ENCODE peak calls at places on chromosomes 6 and 20, in four cellular contexts. D, I, Z and R are unnamed samples.

GRCh38 chr6:74731921-74732320 is 473.9 kb downstream of the COL12A1 start:
- DNase-seq in Z (no peak), I (no peak), D (no peak), R (no peak)

GRCh38 chr6:116008470-116009229 is 52.0 kb downstream of the FRK start:
- DNase-seq in Z (no peak), I (peak), D (no peak), R (no peak)

GRCh38 chr6:154593122-154593521 is 82.6 kb upstream of the CNKSR3 start:
- DNase-seq in I (no peak), D (no peak), Z (no peak), R (no peak)

GRCh38 chr6:75273009-75273408 is 11.6 kb downstream of the TMEM30A start:
- DNase-seq in D (no peak), Z (no peak), I (no peak), R (no peak)

GRCh38 chr6:98498359-98498758 is 336.0 kb upstream of the POU3F2 start:
- DNase-seq in Z (no peak), I (no peak), D (no peak), R (no peak)

GRCh38 chr6:26196846-26197683 is 109.8 kb downstream of the HFE start:
- DNase-seq in D (no peak), Z (no peak), I (peak), R (peak)

GRCh38 chr6:17519120-17519519 is 81.0 kb upstream of the FAM8A1 start:
- DNase-seq in Z (no peak), I (no peak), D (no peak), R (no peak)

GRCh38 chr20:47927944-47928343 is 142.7 kb upstream of the SULF2 start:
- DNase-seq in D (no peak), Z (no peak), I (no peak), R (no peak)

GRCh38 chr6:100657678-100658330 is 193.1 kb upstream of the SIM1 start:
- DNase-seq in D (no peak), Z (no peak), I (no peak), R (peak)

GRCh38 chr6:10266462-10266861 is 148.4 kb downstream of the TFAP2A start:
- DNase-seq in I (no peak), Z (no peak), D (no peak), R (no peak)

GRCh38 chr20:19737025-19737424 is 21.0 kb upstream of the RIN2 start:
- DNase-seq in I (no peak), D (no peak), Z (no peak), R (no peak)

GRCh38 chr6:113172531-113172966 is 684.6 kb upstream of the MARCKS start:
- DNase-seq in D (no peak), Z (no peak), I (no peak), R (no peak)

GRCh38 chr20:6007094-6007528 is 46.7 kb downstream of the LRRN4 start:
- DNase-seq in I (no peak), Z (no peak), D (no peak), R (peak)

GRCh38 chr6:37862992-37863391 is 43.5 kb downstream of the ZFAND3 start:
- DNase-seq in Z (no peak), D (no peak), I (no peak), R (no peak)

GRCh38 chr6:156828280-156828703 is 51.1 kb downstream of the ARID1B start:
- DNase-seq in D (no peak), Z (no peak), I (peak), R (peak)

GRCh38 chr6:91276315-91276714 is 689.4 kb upstream of the MAP3K7 start:
- DNase-seq in Z (no peak), D (no peak), I (no peak), R (no peak)

GRCh38 chr6:12637960-12638641 is 78.5 kb upstream of the PHACTR1 start:
- DNase-seq in I (peak), Z (no peak), D (peak), R (peak)

GRCh38 chr6:164085086-164085485 is 670.6 kb downstream of the QKI start:
- DNase-seq in I (no peak), D (no peak), Z (no peak), R (no peak)

GRCh38 chr6:18019539-18020534 is 32.4 kb upstream of the KIF13A start:
- DNase-seq in I (no peak), D (no peak), Z (no peak), R (no peak)

GRCh38 chr6:44666324-44666723 is 278.8 kb downstream of the CDC5L start:
- DNase-seq in D (no peak), Z (no peak), I (no peak), R (no peak)

GRCh38 chr6:3848925-3849605 is at the start of gene FAM50B:
- DNase-seq in Z (peak), I (peak), D (peak), R (peak)
- TF ChIP-seq POLR2A in Z (no peak), I (no peak), D (peak), R (peak)

DNA sequence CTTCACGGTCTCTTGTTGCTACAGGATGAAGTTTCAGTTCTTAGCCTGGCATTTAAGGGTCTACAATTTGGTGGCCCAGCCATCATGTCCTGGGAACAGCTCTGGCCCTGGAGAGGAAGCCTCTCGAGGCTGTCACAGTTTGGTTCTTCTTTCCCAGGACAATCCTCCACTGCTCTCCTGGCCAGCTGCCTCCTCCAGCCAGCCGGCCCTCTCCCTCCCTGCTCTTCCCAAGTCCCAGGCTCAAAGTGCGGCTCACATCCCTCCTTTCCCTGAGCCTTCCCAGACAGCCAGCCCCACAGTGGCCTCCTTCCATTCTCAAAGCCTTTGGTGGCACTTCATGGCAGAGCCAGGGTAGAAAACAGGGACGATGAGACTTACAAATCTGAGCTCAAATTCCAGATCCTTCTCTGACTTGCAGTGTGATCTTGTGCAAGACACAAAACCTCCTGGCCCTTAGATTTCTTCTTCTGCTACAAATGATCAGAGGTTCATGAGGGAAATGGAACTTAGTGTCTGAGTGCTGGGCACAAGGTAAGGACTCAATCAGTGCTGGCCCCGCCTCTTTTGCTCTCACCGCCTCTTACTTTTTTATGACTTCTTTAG is 223.8 kb upstream of the ECI2 start:
- DNase-seq in I (no peak), Z (no peak), D (no peak), R (no peak)
- TF ChIP-seq POLR2A in I (no peak), Z (no peak), D (no peak), R (no peak)

GRCh38 chr20:63520939-63521601 is 505 bp downstream of the PPDPF start:
- DNase-seq in D (no peak), Z (no peak), I (peak), R (peak)
- TF ChIP-seq POLR2A in D (no peak), Z (no peak), I (no peak), R (peak)

DNA sequence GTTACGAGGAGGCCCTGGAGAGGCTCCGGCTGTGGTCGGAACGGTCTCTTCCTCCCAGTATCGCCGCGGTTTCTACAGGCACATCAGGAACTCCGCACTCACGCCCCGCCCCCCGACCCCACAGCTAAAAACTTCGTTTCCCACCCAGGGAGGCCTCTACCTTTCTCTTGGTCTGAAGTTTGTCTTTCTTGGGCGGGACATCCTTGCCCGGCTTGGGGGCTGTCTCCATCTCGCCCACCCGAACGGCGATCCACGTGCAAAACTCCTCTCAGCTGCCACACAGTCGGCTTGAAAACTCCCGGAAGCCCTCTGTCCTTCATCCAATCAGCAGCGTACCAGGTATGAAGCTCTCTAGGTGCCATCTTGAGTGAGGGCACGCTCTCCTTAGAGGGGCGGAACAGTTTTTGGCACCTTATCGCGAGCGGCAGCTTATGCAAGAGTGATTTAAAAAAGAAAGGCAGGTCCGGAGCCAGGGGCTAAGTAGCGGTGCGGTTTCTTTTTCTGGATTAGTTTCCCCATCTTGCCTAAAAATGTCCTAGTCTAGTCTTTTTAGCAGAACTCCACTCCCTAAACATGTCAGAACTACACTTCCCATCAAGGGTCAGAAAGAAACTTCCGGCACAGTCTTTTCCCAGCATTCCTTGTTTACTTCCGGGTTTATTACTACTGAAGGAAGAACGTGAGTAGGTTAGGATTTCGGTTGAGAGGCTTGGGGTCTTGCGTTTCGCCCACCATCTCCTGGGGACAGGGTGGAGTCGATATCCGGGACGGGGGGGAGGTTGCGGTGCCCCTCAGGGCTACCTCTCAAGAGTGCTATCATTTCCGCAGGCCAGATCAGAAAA is at the start of the genes PFDN6 and WDR46:
- DNase-seq in D (no peak), I (peak), Z (no peak), R (peak)
- TF ChIP-seq POLR2A in D (peak), I (peak), Z (no peak), R (peak)

DNA sequence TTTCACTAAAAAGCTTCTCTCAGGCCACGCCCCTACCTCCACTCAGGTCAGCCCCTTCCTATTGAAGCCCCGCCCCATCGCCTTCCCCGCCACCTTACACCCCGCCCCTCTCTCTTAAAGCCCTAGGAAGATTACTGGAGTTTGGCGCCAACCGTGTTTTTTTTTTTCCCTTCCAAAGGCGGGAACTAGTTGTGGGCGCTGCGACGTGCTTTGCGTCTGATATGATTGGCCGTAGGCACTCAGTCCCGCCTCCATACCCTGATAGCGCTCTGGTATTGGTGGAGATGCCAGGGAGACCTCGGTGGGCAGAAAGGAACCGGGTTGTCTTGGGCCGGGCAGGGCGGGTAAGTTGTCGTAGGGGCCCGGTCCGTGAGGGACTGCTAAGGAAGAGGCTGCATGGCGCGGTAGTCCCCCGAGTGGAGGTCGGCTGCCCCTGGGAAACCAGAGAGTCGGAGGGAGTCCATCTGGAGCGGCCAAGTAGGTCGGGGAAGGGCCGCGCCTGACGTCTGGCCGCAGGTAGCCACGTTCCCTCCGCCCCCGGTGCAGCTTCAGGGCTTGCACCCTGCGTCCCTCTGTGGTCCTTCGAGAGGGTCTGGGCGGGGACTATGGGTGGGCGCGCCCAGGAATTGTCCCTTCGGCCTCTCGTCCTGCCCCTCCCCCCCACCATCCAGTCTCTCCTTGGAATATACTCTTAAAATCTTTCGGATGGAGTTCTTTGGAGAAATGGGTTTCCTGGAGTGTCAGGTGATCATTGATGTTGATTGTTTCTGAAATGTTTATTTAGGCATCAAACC is at the start of gene CASP8AP2:
- DNase-seq in I (peak), D (peak), Z (peak), R (peak)
- TF ChIP-seq POLR2A in I (peak), D (peak), Z (no peak), R (peak)

DNA sequence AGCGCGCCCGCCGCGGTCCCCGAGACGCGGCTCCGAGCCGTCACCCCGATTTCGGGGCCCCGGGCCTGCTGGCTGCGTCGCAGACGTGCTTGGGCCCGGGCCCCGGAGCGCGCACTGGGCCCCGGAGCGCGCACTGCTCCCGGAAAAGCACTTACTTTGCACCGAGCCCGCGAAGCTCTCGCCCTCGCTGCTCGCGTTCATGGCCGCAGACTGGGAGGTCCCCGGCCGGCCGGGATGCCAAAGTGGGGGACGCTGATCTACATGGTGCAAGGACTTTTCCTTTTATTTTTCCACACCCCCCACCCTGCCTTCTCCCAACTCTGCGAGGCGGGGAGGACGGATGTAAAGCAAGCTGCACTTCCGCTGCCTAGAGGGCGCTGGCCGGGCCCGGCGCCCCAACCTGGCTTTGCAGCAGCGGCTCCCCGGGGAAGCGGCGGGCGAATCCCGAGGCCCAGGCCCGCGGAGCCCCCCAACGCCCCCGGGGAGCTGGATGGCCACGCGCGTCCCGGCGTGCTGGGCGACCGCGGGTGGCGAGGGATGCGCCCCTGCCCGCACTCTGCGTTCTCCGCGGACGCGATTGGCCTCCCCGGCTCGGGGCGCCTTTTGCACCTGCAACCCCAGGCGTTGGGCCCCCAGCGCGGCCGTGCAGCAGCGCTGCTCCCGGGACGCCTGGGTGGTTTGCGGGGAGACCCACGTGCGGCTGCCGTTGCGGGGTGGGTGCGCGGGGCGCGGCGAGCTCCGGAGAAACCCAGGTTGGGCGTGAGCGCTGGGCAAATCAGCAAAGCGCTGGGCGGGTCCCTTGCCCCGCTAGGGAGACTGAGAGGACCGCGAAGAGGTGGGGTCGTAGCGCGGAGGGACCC is at the start of gene ZFP64:
- DNase-seq in I (peak), Z (no peak), D (no peak), R (peak)
- TF ChIP-seq POLR2A in I (no peak), Z (no peak), D (peak), R (peak)

DNA sequence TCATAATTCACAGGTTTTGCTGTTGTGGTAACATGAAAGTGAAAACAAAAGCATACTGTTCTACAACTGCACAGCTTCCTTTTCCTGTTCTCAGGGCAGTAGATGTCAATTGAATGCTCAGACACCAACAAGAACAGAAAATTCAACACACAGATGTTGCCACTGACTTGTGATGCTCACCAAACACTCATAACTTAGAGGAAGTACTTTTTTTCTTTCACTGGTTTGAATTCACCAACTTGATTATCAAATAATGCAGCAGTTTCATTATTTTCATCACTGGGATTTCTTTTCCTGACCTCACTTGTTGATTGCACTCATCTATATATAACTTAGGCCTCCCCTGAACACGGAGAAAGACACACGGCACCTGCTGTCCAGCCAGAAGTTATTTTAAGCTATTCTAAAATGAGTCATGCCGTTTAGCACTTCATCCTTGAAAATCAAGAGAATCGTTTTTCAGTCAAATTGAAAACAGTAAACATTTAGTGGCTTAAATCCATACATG is 957 bp downstream of the TXLNB start:
- DNase-seq in D (no peak), Z (no peak), I (peak), R (no peak)
- TF ChIP-seq POLR2A in D (no peak), Z (no peak), I (no peak), R (no peak)